ENCODE peak calls at places on chromosomes 7 and 10, in seven cellular contexts. F, B, H, Y, M, Z and S are unnamed samples.

GRCh38 chr7:25348066-25348595 is 119.8 kb upstream of the NPVF start:
- DNase-seq in F (no peak), B (no peak), H (no peak), Y (no peak), M (no peak), Z (no peak), S (no peak)

GRCh38 chr7:22154130-22154529 is 202.8 kb downstream of the RAPGEF5 start:
- DNase-seq in F (no peak), B (no peak), H (no peak), Y (no peak), M (no peak), Z (no peak), S (no peak)

GRCh38 chr7:129191272-129191671 is 2.8 kb downstream of the SMO start:
- DNase-seq in F (no peak), B (no peak), H (no peak), Y (no peak), M (no peak), Z (no peak), S (no peak)

GRCh38 chr7:157158400-157158799 is 19.7 kb downstream of the UBE3C start:
- DNase-seq in F (no peak), B (no peak), H (no peak), Y (peak), M (no peak), Z (no peak), S (no peak)

GRCh38 chr10:22766693-22767092 is 52.3 kb upstream of the PIP4K2A start:
- DNase-seq in F (no peak), B (no peak), H (no peak), Y (no peak), M (no peak), Z (no peak), S (no peak)

GRCh38 chr7:68787586-68787985 is 810.7 kb upstream of the AUTS2 start:
- DNase-seq in F (no peak), B (no peak), H (no peak), Y (peak), M (no peak), Z (no peak), S (no peak)

GRCh38 chr7:44609829-44610228 is 3.4 kb downstream of the OGDH start:
- DNase-seq in F (no peak), B (no peak), H (no peak), Y (no peak), M (no peak), Z (no peak), S (no peak)

GRCh38 chr7:68730194-68730593 is 868.1 kb upstream of the AUTS2 start:
- DNase-seq in F (no peak), B (no peak), H (no peak), Y (peak), M (no peak), Z (no peak), S (no peak)

GRCh38 chr10:35909291-35909690 is 267.2 kb upstream of the FZD8 start:
- DNase-seq in F (no peak), B (no peak), H (no peak), Y (no peak), M (no peak), Z (no peak), S (no peak)

GRCh38 chr10:54703086-54703485 is 97.9 kb downstream of the PCDH15 start:
- DNase-seq in F (no peak), B (no peak), H (no peak), Y (no peak), M (no peak), Z (no peak), S (no peak)

GRCh38 chr7:44145419-44145968 is 4.4 kb upstream of the MYL7 start:
- DNase-seq in F (no peak), B (no peak), H (no peak), Y (no peak), M (peak), Z (peak), S (peak)

GRCh38 chr10:29257106-29257783 is 31.6 kb upstream of the LYZL1 start:
- DNase-seq in F (peak), B (no peak), H (peak), Y (no peak), M (no peak), Z (no peak), S (no peak)

GRCh38 chr7:155885162-155886160 is 73.2 kb upstream of the SHH start:
- DNase-seq in F (peak), B (no peak), H (peak), Y (no peak), M (no peak), Z (no peak), S (no peak)

GRCh38 chr10:29301359-29301910 is 12.6 kb downstream of the LYZL1 start:
- DNase-seq in F (no peak), B (no peak), H (no peak), Y (no peak), M (no peak), Z (no peak), S (no peak)

GRCh38 chr7:95095259-95096122 is 188.1 kb downstream of the PPP1R9A start:
- DNase-seq in F (no peak), B (no peak), H (no peak), Y (no peak), M (no peak), Z (no peak), S (no peak)

GRCh38 chr7:30450123-30450982 is 28.2 kb downstream of the NOD1 start:
- DNase-seq in F (no peak), B (no peak), H (no peak), Y (no peak), M (no peak), Z (no peak), S (no peak)

GRCh38 chr10:52864459-52865106 is 92.0 kb upstream of the MBL2 start:
- DNase-seq in F (peak), B (no peak), H (peak), Y (no peak), M (no peak), Z (no peak), S (no peak)

GRCh38 chr7:134903073-134903790 is 83.1 kb upstream of the AGBL3 start:
- DNase-seq in F (no peak), B (no peak), H (no peak), Y (no peak), M (no peak), Z (no peak), S (no peak)

GRCh38 chr10:95247200-95247880 is 43.5 kb downstream of the PDLIM1 start:
- DNase-seq in F (no peak), B (no peak), H (peak), Y (no peak), M (no peak), Z (no peak), S (no peak)

GRCh38 chr7:150367187-150367510 is 1.5 kb upstream of the REPIN1 start:
- DNase-seq in F (no peak), B (no peak), H (no peak), Y (no peak), M (no peak), Z (no peak), S (no peak)

GRCh38 chr10:6279540-6280267 is 77.0 kb downstream of the PFKFB3 start:
- DNase-seq in F (peak), B (no peak), H (peak), Y (no peak), M (no peak), Z (no peak), S (no peak)

GRCh38 chr7:134018321-134018720 is 108.8 kb upstream of the LRGUK start:
- DNase-seq in F (no peak), B (no peak), H (no peak), Y (no peak), M (no peak), Z (no peak), S (no peak)

GRCh38 chr10:62307635-62308034 is 39.0 kb upstream of the RTKN2 start:
- DNase-seq in F (no peak), B (no peak), H (no peak), Y (no peak), M (no peak), Z (no peak), S (no peak)

GRCh38 chr7:47572939-47573757 is 8.8 kb downstream of the TNS3 start:
- DNase-seq in F (no peak), B (no peak), H (no peak), Y (no peak), M (no peak), Z (no peak), S (no peak)

GRCh38 chr10:3992374-3993178 is 207.6 kb upstream of the KLF6 start:
- DNase-seq in F (no peak), B (no peak), H (no peak), Y (no peak), M (no peak), Z (no peak), S (no peak)

GRCh38 chr7:123023126-123023525 is 27.6 kb upstream of the TAS2R16 start:
- DNase-seq in F (no peak), B (no peak), H (no peak), Y (no peak), M (no peak), Z (no peak), S (no peak)

GRCh38 chr7:93015193-93016084 is 102.3 kb downstream of the SAMD9 start:
- DNase-seq in F (no peak), B (no peak), H (peak), Y (no peak), M (no peak), Z (no peak), S (no peak)

GRCh38 chr7:128210590-128211570 is 30.2 kb upstream of the LEP start:
- DNase-seq in F (no peak), B (no peak), H (no peak), Y (peak), M (no peak), Z (no peak), S (no peak)